ENCODE peak calls at places on chromosomes 11 and 22, in nine cellular contexts. O is HCT116, W is K562, U is spleen, G is breast epithelium, N is Panc1, Z is sigmoid colon, D is vagina, T is H1. S is an unnamed sample.

GRCh38 chr11:8531312-8531711 is 62.7 kb downstream of the STK33 start:
- DNase-seq in T (no peak), O (no peak), W (no peak), Z (no peak), D (no peak), G (no peak), U (no peak), N (no peak), S (no peak)

GRCh38 chr11:26730711-26731460 is 9.0 kb upstream of the SLC5A12 start:
- DNase-seq in D (no peak), T (no peak), O (no peak), Z (no peak), U (no peak), W (no peak), G (no peak), N (no peak), S (no peak)

GRCh38 chr11:104531075-104531474 is 367.1 kb upstream of the PDGFD start:
- DNase-seq in Z (no peak), N (peak), D (no peak), T (no peak), G (no peak), U (no peak), O (no peak), W (no peak), S (no peak)

GRCh38 chr22:44940121-44940520 is 69.7 kb downstream of the PHF21B start:
- DNase-seq in G (no peak), U (no peak), O (no peak), Z (no peak), D (no peak), N (no peak), W (no peak), T (no peak), S (no peak)

GRCh38 chr11:74057251-74058151 is 48.6 kb upstream of the UCP3 start:
- DNase-seq in O (peak), D (no peak), N (no peak), W (peak), G (no peak), T (no peak), Z (no peak), U (no peak), S (no peak)

GRCh38 chr22:20814221-20814808 is 40.4 kb downstream of the SERPIND1 start:
- DNase-seq in N (no peak), T (no peak), W (no peak), U (no peak), O (no peak), D (no peak), Z (no peak), G (no peak), S (no peak)

GRCh38 chr11:100546714-100547113 is 140.4 kb upstream of the ARHGAP42 start:
- DNase-seq in T (no peak), O (peak), N (no peak), Z (no peak), D (no peak), G (no peak), W (no peak), U (no peak), S (peak)

GRCh38 chr11:95267814-95268213 is 36.8 kb upstream of the SESN3 start:
- DNase-seq in D (no peak), N (no peak), T (no peak), O (no peak), G (no peak), Z (no peak), W (no peak), U (no peak), S (no peak)

GRCh38 chr22:24200616-24201212 is 19.4 kb downstream of the SUSD2 start:
- DNase-seq in O (peak), G (no peak), Z (no peak), T (no peak), D (no peak), W (no peak), N (no peak), U (no peak), S (no peak)

GRCh38 chr22:30566125-30566524 is 8.3 kb downstream of the GAL3ST1 start:
- DNase-seq in N (no peak), G (no peak), T (no peak), Z (no peak), U (no peak), W (no peak), D (no peak), O (no peak), S (peak)

GRCh38 chr11:96486890-96487633 is 97.2 kb downstream of the JRKL start:
- DNase-seq in Z (no peak), N (no peak), D (no peak), T (no peak), G (no peak), W (no peak), U (no peak), O (no peak), S (peak)

GRCh38 chr11:77473001-77473800 is 693 bp downstream of the PAK1 start:
- DNase-seq in N (no peak), O (no peak), T (peak), D (no peak), U (peak), Z (peak), G (peak), W (peak), S (peak)

GRCh38 chr11:129862123-129862522 is 33.3 kb downstream of the NFRKB start:
- DNase-seq in T (no peak), U (no peak), N (no peak), O (no peak), D (no peak), G (no peak), W (no peak), Z (no peak), S (no peak)

GRCh38 chr11:36214976-36215687 is 74.1 kb downstream of the COMMD9 start:
- DNase-seq in O (no peak), N (no peak), Z (no peak), W (no peak), D (no peak), G (no peak), T (no peak), U (no peak), S (no peak)

GRCh38 chr22:36295247-36295646 is 42.3 kb downstream of the APOL1 start:
- DNase-seq in T (no peak), W (no peak), D (no peak), N (no peak), Z (no peak), G (no peak), U (peak), O (no peak), S (no peak)

GRCh38 chr11:122656631-122657101 is 1.1 kb downstream of the UBASH3B start:
- DNase-seq in Z (peak), U (peak), O (no peak), D (no peak), W (no peak), G (peak), T (no peak), N (no peak), S (peak)

GRCh38 chr11:84686726-84687125 is 940.4 kb downstream of the DLG2 start:
- DNase-seq in O (no peak), W (no peak), Z (no peak), U (no peak), D (no peak), N (no peak), T (no peak), G (no peak), S (no peak)

GRCh38 chr11:133942594-133942993 is 14.2 kb downstream of the IGSF9B start:
- DNase-seq in N (no peak), U (no peak), D (no peak), O (no peak), G (no peak), W (no peak), Z (no peak), T (no peak), S (no peak)

GRCh38 chr22:20008221-20008995 is 8.2 kb downstream of the ARVCF start:
- DNase-seq in T (no peak), N (no peak), D (no peak), W (peak), O (no peak), G (no peak), Z (no peak), U (peak), S (no peak)

GRCh38 chr22:37544955-37545702 is 15.2 kb upstream of the CDC42EP1 start:
- DNase-seq in Z (peak), U (no peak), D (no peak), O (no peak), T (peak), N (no peak), G (no peak), W (no peak), S (peak)

GRCh38 chr11:130801287-130802146 is 114.8 kb downstream of the SNX19 start:
- DNase-seq in O (no peak), N (no peak), D (no peak), U (no peak), Z (no peak), W (no peak), T (no peak), G (no peak), S (no peak)

GRCh38 chr22:47967841-47968240 is 1205.4 kb downstream of the TBC1D22A start:
- DNase-seq in N (no peak), O (no peak), G (no peak), T (no peak), D (no peak), W (no peak), Z (no peak), U (no peak), S (no peak)

DNA sequence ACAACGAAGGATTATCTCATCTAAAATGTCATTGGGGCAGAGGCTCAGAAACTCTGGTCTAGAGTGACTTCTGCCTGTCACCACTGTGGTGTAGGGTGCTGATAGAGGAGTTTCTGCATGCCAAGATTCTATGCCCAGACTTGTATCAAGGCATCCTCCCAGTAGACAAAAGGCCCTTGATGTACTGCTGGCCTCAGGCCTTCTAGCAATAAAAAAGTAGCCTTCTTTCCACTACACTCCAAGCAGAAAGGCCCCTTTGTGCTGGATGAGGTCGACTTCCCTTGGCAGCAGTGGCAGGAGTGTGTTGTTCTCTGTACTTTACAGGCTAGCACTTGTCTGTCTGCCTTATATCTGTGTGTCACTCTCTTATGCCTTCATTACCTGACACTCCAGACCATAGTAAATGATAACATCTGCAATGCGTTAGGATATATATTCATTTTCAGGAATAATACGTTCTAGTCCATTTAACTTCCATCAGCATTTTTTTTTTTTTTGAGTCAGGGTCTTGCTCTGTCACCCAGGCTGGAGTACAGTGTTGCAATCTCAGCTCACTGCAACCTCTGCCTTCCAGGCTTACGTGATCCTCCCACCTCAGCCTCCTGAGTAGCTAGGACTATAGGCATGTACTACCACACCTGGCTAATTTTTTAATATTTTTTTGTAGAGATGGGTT is 49.5 kb upstream of the RRM1 start:
- DNase-seq in D (no peak), U (no peak), N (no peak), T (no peak), Z (no peak), G (no peak), O (no peak), W (no peak), S (no peak)
- TF ChIP-seq POLR2AphosphoS5 in D (no peak), U (no peak), N (no peak), T (no peak), Z (no peak), G (no peak), O (no peak), W (no peak), S (no peak)

DNA sequence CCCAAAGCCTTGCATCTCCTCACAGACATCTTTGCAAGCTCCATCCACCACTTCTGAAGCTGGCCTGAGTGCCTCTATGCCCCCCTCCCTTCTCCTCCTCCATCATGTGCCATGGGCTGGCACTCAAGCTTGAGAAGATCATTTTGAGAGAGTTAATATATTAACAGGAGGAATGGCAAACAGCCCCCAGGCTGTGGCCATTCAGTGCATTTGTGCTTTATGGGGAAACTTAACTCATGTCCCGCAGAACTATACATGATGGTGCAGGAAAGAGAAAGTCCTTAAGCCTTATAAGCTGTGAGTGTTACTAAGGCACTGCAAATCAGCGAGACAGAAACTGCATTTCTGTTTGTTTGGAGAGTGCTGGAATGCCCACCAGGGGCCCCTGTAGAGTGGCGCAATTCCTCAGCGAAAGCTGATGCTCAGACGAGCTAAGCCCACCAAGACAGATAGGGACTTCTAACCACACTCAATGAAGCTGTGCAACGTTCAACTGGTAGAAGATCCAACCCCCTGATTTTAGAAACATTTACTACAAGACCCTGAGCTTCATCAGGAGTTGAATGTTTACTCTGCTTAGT is 26.8 kb upstream of the PHLDA2 start:
- DNase-seq in G (no peak), T (no peak), D (no peak), Z (no peak), N (no peak), O (no peak), W (no peak), U (no peak), S (no peak)
- TF ChIP-seq POLR2AphosphoS5 in G (no peak), T (no peak), D (no peak), Z (no peak), N (no peak), O (no peak), W (peak), U (no peak), S (no peak)

DNA sequence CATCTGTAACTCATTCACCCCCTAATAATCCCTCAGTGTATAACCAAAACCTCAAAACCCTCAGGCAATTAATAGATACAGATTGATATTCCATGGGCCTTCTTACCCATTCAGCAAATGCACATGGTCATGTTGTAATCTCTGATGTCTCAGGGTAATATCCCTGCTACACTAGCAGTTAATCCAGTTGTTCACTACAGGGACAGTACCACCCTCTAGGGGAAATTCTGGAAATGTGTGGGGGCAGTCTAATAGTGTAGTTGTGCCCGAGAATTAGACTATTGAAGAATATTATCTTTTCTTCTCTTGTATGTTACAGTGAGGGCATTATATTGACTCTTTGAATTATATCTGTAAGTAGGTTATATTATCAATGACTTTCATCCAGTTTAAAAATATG is 175.4 kb downstream of the CWF19L2 start:
- DNase-seq in Z (no peak), O (no peak), U (no peak), W (no peak), G (no peak), N (no peak), D (no peak), T (no peak), S (no peak)
- TF ChIP-seq POLR2AphosphoS5 in Z (no peak), O (no peak), U (no peak), W (no peak), G (no peak), N (no peak), D (no peak), T (no peak), S (no peak)

GRCh38 chr22:49969751-49970527 is 9.4 kb downstream of the PIM3 start:
- DNase-seq in G (peak), N (no peak), U (peak), O (no peak), Z (peak), W (no peak), D (peak), T (peak), S (no peak)

GRCh38 chr22:49972163-49973017 is 11.8 kb downstream of the PIM3 start:
- DNase-seq in T (peak), W (peak), N (no peak), D (peak), Z (peak), O (no peak), G (peak), U (peak), S (no peak)

GRCh38 chr22:49971232-49972162 is 10.9 kb downstream of the PIM3 start:
- DNase-seq in T (peak), D (peak), W (peak), G (peak), U (peak), Z (peak), O (no peak), N (no peak), S (peak)

GRCh38 chr22:49968831-49969661 is 8.5 kb downstream of the PIM3 start:
- DNase-seq in W (no peak), G (peak), Z (peak), O (no peak), U (peak), D (peak), N (no peak), T (peak), S (no peak)

GRCh38 chr22:49970528-49971231 is 10.1 kb downstream of the PIM3 start:
- DNase-seq in O (peak), N (peak), T (peak), U (peak), Z (peak), G (peak), W (peak), D (peak), S (peak)
- TF ChIP-seq POLR2AphosphoS5 in O (peak), N (peak), T (no peak), U (peak), Z (peak), G (peak), W (peak), D (peak), S (peak)

GRCh38 chr11:120336641-120337132 is 474 bp downstream of the ARHGEF12 start:
- DNase-seq in U (no peak), N (no peak), Z (peak), O (no peak), T (peak), G (no peak), D (no peak), W (peak), S (peak)

GRCh38 chr11:120337133-120337895 is 1.1 kb downstream of the ARHGEF12 start:
- DNase-seq in U (peak), O (no peak), W (no peak), G (no peak), T (no peak), D (no peak), N (no peak), Z (peak), S (peak)

GRCh38 chr11:120334894-120335462 is 1.2 kb upstream of the ARHGEF12 start:
- DNase-seq in O (no peak), N (no peak), G (no peak), U (no peak), D (no peak), W (peak), Z (peak), T (peak), S (peak)

GRCh38 chr11:120335596-120335927 is 651 bp upstream of the ARHGEF12 start:
- DNase-seq in G (no peak), N (no peak), T (no peak), W (no peak), D (no peak), Z (no peak), U (no peak), O (no peak), S (no peak)

DNA sequence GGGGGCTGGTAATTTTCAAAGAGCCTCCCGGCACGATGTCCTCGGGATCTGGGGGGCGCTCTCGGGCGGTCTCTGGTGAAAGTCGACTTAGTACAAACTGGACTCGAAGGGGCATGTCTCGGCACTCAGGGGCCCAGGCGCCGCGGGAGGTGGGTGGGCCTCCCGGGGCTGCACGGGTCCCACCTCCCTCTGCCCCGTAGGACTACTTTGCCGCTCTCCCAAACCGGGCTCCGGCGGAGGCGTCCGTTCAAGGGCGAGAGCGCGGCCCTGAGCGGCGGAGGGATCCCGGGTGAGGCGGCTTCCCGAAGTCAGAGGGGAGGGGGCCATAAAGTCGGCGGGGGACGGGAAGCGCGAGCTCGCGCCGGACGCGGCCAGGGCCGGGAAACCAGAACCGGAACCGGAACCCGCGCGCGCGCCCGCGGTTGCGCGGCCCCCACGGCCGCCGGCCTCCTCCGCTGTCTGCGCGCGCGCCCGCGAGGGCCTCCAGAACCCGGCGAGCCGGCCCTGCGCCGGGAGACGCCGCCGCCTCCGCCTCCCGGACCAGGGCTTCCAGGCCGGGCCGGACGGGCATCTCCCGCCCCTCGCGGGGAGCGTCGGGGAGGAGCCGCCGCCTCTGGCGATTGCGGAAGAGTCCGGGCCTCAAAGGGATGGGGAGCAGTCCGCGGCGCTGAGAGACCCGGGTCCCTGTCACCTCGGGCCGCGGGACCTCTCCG is at the start of gene ARHGEF12:
- DNase-seq in D (peak), N (no peak), T (peak), Z (peak), G (peak), O (peak), U (peak), W (peak), S (peak)
- TF ChIP-seq POLR2AphosphoS5 in D (peak), N (peak), T (no peak), Z (peak), G (peak), O (peak), U (peak), W (peak), S (peak)

DNA sequence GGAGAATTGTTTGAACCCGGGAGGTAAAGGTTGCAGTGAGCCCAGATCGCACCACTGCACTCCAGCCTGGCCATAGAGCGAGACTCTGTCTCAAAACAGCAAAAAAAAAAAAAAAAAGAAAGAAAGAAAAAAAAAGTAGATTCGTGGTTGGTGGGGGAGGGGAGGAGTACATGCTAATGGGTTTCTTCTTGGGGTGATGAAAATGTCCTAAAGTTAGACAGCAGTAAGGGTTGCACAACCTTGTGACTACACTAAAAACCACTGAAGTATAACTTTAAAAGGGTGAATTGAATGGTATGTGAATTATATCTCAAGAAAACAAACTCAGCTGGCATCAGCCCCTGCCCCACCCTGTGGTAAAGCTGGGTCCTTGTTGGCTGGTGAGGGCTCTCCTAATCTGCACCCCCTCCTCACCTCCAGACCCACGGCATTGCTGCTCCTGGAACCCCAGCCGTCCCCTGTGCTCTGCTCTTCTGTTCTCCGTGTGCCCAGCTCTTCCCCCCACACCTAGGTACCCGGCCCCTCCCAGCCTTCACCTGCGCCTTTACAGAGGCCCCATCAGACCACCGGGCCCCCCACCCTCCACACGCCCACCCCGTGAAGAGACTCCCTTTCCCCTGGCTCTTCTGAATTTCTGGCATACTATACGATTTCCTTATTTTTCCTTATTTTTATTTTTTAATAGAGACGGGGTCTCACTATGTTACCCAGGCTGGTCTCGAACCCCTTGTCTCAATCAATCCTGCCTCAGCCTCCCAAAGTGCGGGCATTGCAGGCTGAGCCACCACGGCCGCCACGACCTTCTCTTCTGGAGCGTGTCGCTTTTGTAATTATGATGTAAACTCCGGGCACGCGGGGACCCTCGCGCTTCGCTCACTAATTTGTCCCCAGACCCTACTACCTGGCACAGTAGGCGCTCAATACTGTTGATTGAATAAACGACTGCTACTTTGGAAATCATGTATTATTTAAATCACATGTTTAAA is 927 bp upstream of the FADD start:
- DNase-seq in T (no peak), O (no peak), W (no peak), N (no peak), D (no peak), U (peak), Z (no peak), G (no peak), S (no peak)
- TF ChIP-seq POLR2AphosphoS5 in T (no peak), O (no peak), W (no peak), N (no peak), D (no peak), U (no peak), Z (no peak), G (no peak), S (no peak)

S was measured in transverse colon.